ENCODE peak calls at places on chromosomes 2 and 18, in ten cellular contexts. One of them, this sample, is unnamed.

GRCh38 chr2:23993736-23994269 is 16.1 kb upstream of the MFSD2B start:
- DNase-seq in stimulated activated CD8-positive, alpha-beta memory T cell treated with anti-CD3 and anti-CD28 coated beads, Interleukin-7, amount 100 ng/mL, for 1 hour: no peak
- DNase-seq in HFF-Myc: no peak
- DNase-seq in neural progenitor cell: no peak
- DNase-seq in esophagus squamous epithelium: no peak
- DNase-seq in caudate nucleus: no peak
- DNase-seq in GM04503: no peak
- DNase-seq in adipocyte: no peak
- DNase-seq in mesothelial cell of epicardium: no peak
- DNase-seq in GM19239: no peak
- DNase-seq in this sample: no peak

GRCh38 chr2:15996536-15997423 is 56.4 kb downstream of the MYCN start:
- DNase-seq in GM19239: no peak
- DNase-seq in caudate nucleus: no peak
- DNase-seq in HFF-Myc: no peak
- DNase-seq in esophagus squamous epithelium: no peak
- DNase-seq in adipocyte: no peak
- DNase-seq in stimulated activated CD8-positive, alpha-beta memory T cell treated with anti-CD3 and anti-CD28 coated beads, Interleukin-7, amount 100 ng/mL, for 1 hour: no peak
- DNase-seq in mesothelial cell of epicardium: no peak
- DNase-seq in GM04503: no peak
- DNase-seq in neural progenitor cell: no peak
- DNase-seq in this sample: no peak

GRCh38 chr2:37614061-37614802 is 57.2 kb downstream of the CDC42EP3 start:
- DNase-seq in caudate nucleus: no peak
- DNase-seq in stimulated activated CD8-positive, alpha-beta memory T cell treated with anti-CD3 and anti-CD28 coated beads, Interleukin-7, amount 100 ng/mL, for 1 hour: no peak
- DNase-seq in adipocyte: peak; percentile 80
- DNase-seq in GM04503: peak; percentile 92
- DNase-seq in GM19239: no peak
- DNase-seq in HFF-Myc: peak; percentile 72
- DNase-seq in neural progenitor cell: no peak
- DNase-seq in esophagus squamous epithelium: no peak
- DNase-seq in mesothelial cell of epicardium: no peak
- DNase-seq in this sample: no peak

GRCh38 chr2:5915926-5916325 is 223.7 kb downstream of the SOX11 start:
- DNase-seq in GM04503: no peak
- DNase-seq in neural progenitor cell: peak; percentile 48
- DNase-seq in stimulated activated CD8-positive, alpha-beta memory T cell treated with anti-CD3 and anti-CD28 coated beads, Interleukin-7, amount 100 ng/mL, for 1 hour: no peak
- DNase-seq in caudate nucleus: no peak
- DNase-seq in mesothelial cell of epicardium: no peak
- DNase-seq in GM19239: no peak
- DNase-seq in esophagus squamous epithelium: no peak
- DNase-seq in HFF-Myc: no peak
- DNase-seq in adipocyte: peak; percentile 37
- DNase-seq in this sample: no peak

GRCh38 chr2:178265851-178266250 is 71.5 kb downstream of the OSBPL6 start:
- DNase-seq in esophagus squamous epithelium: no peak
- DNase-seq in stimulated activated CD8-positive, alpha-beta memory T cell treated with anti-CD3 and anti-CD28 coated beads, Interleukin-7, amount 100 ng/mL, for 1 hour: no peak
- DNase-seq in adipocyte: no peak
- DNase-seq in neural progenitor cell: no peak
- DNase-seq in caudate nucleus: no peak
- DNase-seq in mesothelial cell of epicardium: no peak
- DNase-seq in GM04503: no peak
- DNase-seq in GM19239: no peak
- DNase-seq in HFF-Myc: no peak
- DNase-seq in this sample: no peak

GRCh38 chr2:137302957-137303356 is 537.6 kb downstream of the THSD7B start:
- DNase-seq in HFF-Myc: no peak
- DNase-seq in neural progenitor cell: no peak
- DNase-seq in GM04503: no peak
- DNase-seq in GM19239: no peak
- DNase-seq in caudate nucleus: no peak
- DNase-seq in mesothelial cell of epicardium: no peak
- DNase-seq in esophagus squamous epithelium: no peak
- DNase-seq in adipocyte: no peak
- DNase-seq in stimulated activated CD8-positive, alpha-beta memory T cell treated with anti-CD3 and anti-CD28 coated beads, Interleukin-7, amount 100 ng/mL, for 1 hour: no peak
- DNase-seq in this sample: no peak

GRCh38 chr2:9774266-9774665 is 69.0 kb upstream of the TAF1B start:
- DNase-seq in stimulated activated CD8-positive, alpha-beta memory T cell treated with anti-CD3 and anti-CD28 coated beads, Interleukin-7, amount 100 ng/mL, for 1 hour: no peak
- DNase-seq in GM04503: no peak
- DNase-seq in mesothelial cell of epicardium: no peak
- DNase-seq in adipocyte: no peak
- DNase-seq in GM19239: no peak
- DNase-seq in neural progenitor cell: no peak
- DNase-seq in caudate nucleus: no peak
- DNase-seq in esophagus squamous epithelium: no peak
- DNase-seq in HFF-Myc: no peak
- DNase-seq in this sample: no peak

GRCh38 chr18:10321576-10321975 is 132.9 kb upstream of the APCDD1 start:
- DNase-seq in adipocyte: no peak
- DNase-seq in GM04503: no peak
- DNase-seq in esophagus squamous epithelium: no peak
- DNase-seq in neural progenitor cell: no peak
- DNase-seq in caudate nucleus: no peak
- DNase-seq in GM19239: no peak
- DNase-seq in mesothelial cell of epicardium: no peak
- DNase-seq in HFF-Myc: no peak
- DNase-seq in stimulated activated CD8-positive, alpha-beta memory T cell treated with anti-CD3 and anti-CD28 coated beads, Interleukin-7, amount 100 ng/mL, for 1 hour: no peak
- DNase-seq in this sample: no peak

This sample was measured in central memory CD4-positive, alpha-beta T cell.